ENCODE peak calls at places on chromosomes 3 and 15, in four cellular contexts. One of them, this sample, is unnamed.

GRCh38 chr3:123053107-123053506 is 13.7 kb upstream of the PDIA5 start:
- DNase-seq in psoas muscle: peak; percentile 13
- DNase-seq in esophagus squamous epithelium: no peak
- DNase-seq in neuronal stem cell: no peak
- DNase-seq in this sample: no peak

GRCh38 chr15:98719169-98719515 is 70.8 kb downstream of the IGF1R start:
- DNase-seq in psoas muscle: no peak
- DNase-seq in esophagus squamous epithelium: no peak
- DNase-seq in neuronal stem cell: no peak
- DNase-seq in this sample: peak; percentile 27

GRCh38 chr3:20648921-20649381 is 462.9 kb upstream of the SGO1 start:
- DNase-seq in psoas muscle: no peak
- DNase-seq in esophagus squamous epithelium: no peak
- DNase-seq in neuronal stem cell: no peak
- DNase-seq in this sample: no peak

GRCh38 chr3:110900583-110900982 is 171.0 kb upstream of the NECTIN3 start:
- DNase-seq in psoas muscle: no peak
- DNase-seq in esophagus squamous epithelium: no peak
- DNase-seq in neuronal stem cell: no peak
- DNase-seq in this sample: no peak

GRCh38 chr15:87941606-87942005 is 314.9 kb downstream of the NTRK3 start:
- DNase-seq in psoas muscle: no peak
- DNase-seq in esophagus squamous epithelium: no peak
- DNase-seq in neuronal stem cell: peak; percentile 66
- DNase-seq in this sample: no peak

GRCh38 chr15:58521293-58521991 is 89.7 kb downstream of the LIPC start:
- DNase-seq in psoas muscle: peak; percentile 46
- DNase-seq in esophagus squamous epithelium: no peak
- DNase-seq in neuronal stem cell: no peak
- DNase-seq in this sample: peak; percentile 76

GRCh38 chr15:95442107-95442719 is 888.3 kb upstream of the NR2F2 start:
- DNase-seq in psoas muscle: no peak
- DNase-seq in esophagus squamous epithelium: no peak
- DNase-seq in neuronal stem cell: no peak
- DNase-seq in this sample: no peak

GRCh38 chr3:33442190-33442589 is 2.0 kb upstream of the UBP1 start:
- DNase-seq in psoas muscle: no peak
- DNase-seq in esophagus squamous epithelium: no peak
- DNase-seq in neuronal stem cell: no peak
- DNase-seq in this sample: no peak

GRCh38 chr3:10998542-10998941 is 6.0 kb downstream of the SLC6A1 start:
- DNase-seq in psoas muscle: no peak
- DNase-seq in esophagus squamous epithelium: no peak
- DNase-seq in neuronal stem cell: no peak
- DNase-seq in this sample: no peak

GRCh38 chr15:101805605-101806345 is 2.5 kb downstream of the OR4F6 start:
- DNase-seq in psoas muscle: no peak
- DNase-seq in esophagus squamous epithelium: no peak
- DNase-seq in neuronal stem cell: no peak
- DNase-seq in this sample: no peak

GRCh38 chr15:27847775-27848710 is 251.1 kb downstream of the OCA2 start:
- DNase-seq in psoas muscle: no peak
- DNase-seq in esophagus squamous epithelium: no peak
- DNase-seq in neuronal stem cell: no peak
- DNase-seq in this sample: no peak

GRCh38 chr15:62164500-62165028 is 521 bp downstream of the C2CD4B start:
- DNase-seq in psoas muscle: peak; percentile 15
- DNase-seq in esophagus squamous epithelium: no peak
- DNase-seq in neuronal stem cell: peak; percentile 37
- DNase-seq in this sample: no peak

GRCh38 chr15:25985179-25985578 is 122.1 kb upstream of the ATP10A start:
- DNase-seq in psoas muscle: no peak
- DNase-seq in esophagus squamous epithelium: no peak
- DNase-seq in neuronal stem cell: peak; percentile 67
- DNase-seq in this sample: no peak

GRCh38 chr3:104437891-104438290 is 928.8 kb upstream of the ALCAM start:
- DNase-seq in psoas muscle: no peak
- DNase-seq in esophagus squamous epithelium: no peak
- DNase-seq in neuronal stem cell: no peak
- DNase-seq in this sample: no peak

GRCh38 chr3:188901126-188901525 is 270.6 kb upstream of the TPRG1 start:
- DNase-seq in psoas muscle: no peak
- DNase-seq in esophagus squamous epithelium: no peak
- DNase-seq in neuronal stem cell: no peak
- DNase-seq in this sample: no peak

GRCh38 chr3:186976802-186977201 is 46.5 kb downstream of the ST6GAL1 start:
- DNase-seq in psoas muscle: no peak
- DNase-seq in esophagus squamous epithelium: no peak
- DNase-seq in neuronal stem cell: no peak
- DNase-seq in this sample: no peak

GRCh38 chr15:47607750-47608149 is 109.6 kb upstream of the SEMA6D start:
- DNase-seq in psoas muscle: no peak
- DNase-seq in esophagus squamous epithelium: no peak
- DNase-seq in neuronal stem cell: no peak
- DNase-seq in this sample: no peak

GRCh38 chr15:50210462-50211264 is 28.7 kb downstream of the SLC27A2 start:
- DNase-seq in psoas muscle: no peak
- DNase-seq in esophagus squamous epithelium: no peak
- DNase-seq in neuronal stem cell: no peak
- DNase-seq in this sample: peak; percentile 49

GRCh38 chr3:12371525-12372140 is 82.8 kb downstream of the PPARG start:
- DNase-seq in psoas muscle: no peak
- DNase-seq in esophagus squamous epithelium: no peak
- DNase-seq in neuronal stem cell: no peak
- DNase-seq in this sample: no peak

GRCh38 chr3:80043226-80043625 is 275.4 kb upstream of the ROBO1 start:
- DNase-seq in psoas muscle: no peak
- DNase-seq in esophagus squamous epithelium: no peak
- DNase-seq in neuronal stem cell: no peak
- DNase-seq in this sample: no peak

GRCh38 chr3:80035021-80035420 is 267.2 kb upstream of the ROBO1 start:
- DNase-seq in psoas muscle: no peak
- DNase-seq in esophagus squamous epithelium: no peak
- DNase-seq in neuronal stem cell: no peak
- DNase-seq in this sample: no peak

GRCh38 chr3:80040113-80040512 is 272.3 kb upstream of the ROBO1 start:
- DNase-seq in psoas muscle: no peak
- DNase-seq in esophagus squamous epithelium: no peak
- DNase-seq in neuronal stem cell: no peak
- DNase-seq in this sample: no peak
- H3K4me1 ChIP-seq in psoas muscle: no peaks in the 10 kb centered on the region
- H3K4me1 ChIP-seq in esophagus squamous epithelium: no peaks in the 10 kb centered on the region
- H3K4me1 ChIP-seq in neuronal stem cell: no peaks in the 10 kb centered on the region
- H3K4me1 ChIP-seq in this sample: no peaks in the 10 kb centered on the region

GRCh38 chr3:71254658-71255057 is 328.9 kb downstream of the FOXP1 start:
- DNase-seq in psoas muscle: no peak
- DNase-seq in esophagus squamous epithelium: no peak
- DNase-seq in neuronal stem cell: no peak
- DNase-seq in this sample: peak; percentile 76
- H3K4me1 ChIP-seq in psoas muscle: peaks cover 10% of the 10 kb centered on the region
- H3K4me1 ChIP-seq in esophagus squamous epithelium: peaks cover 28% of the 10 kb centered on the region
- H3K4me1 ChIP-seq in neuronal stem cell: peaks cover 9% of the 10 kb centered on the region
- H3K4me1 ChIP-seq in this sample: peaks cover 89% of the 10 kb centered on the region

DNA sequence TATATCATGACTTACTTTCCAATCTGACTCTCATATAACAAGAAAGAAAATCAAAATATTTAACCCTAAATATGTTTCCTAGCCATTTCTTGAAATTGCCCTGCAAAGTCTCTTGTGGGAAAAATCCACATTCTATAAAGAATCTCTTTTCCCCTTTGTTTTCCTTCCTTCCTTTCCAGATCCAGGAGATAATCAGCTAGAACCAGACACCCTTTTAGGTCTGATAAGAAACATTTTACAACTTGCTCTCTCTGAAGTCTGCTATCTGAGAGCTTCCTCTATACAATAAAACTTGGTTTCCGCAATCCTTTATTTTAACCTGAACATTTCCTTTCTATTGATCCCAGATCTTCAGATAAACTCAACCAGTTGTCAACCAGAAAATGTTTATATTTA is 100.5 kb upstream of the RNU6-1 start:
- DNase-seq in psoas muscle: no peak
- DNase-seq in esophagus squamous epithelium: no peak
- DNase-seq in neuronal stem cell: no peak
- DNase-seq in this sample: no peak
- H3K4me1 ChIP-seq in psoas muscle: no peaks in the 10 kb centered on the region
- H3K4me1 ChIP-seq in esophagus squamous epithelium: peaks cover 13% of the 10 kb centered on the region
- H3K4me1 ChIP-seq in neuronal stem cell: peaks cover 6% of the 10 kb centered on the region
- H3K4me1 ChIP-seq in this sample: peaks cover 45% of the 10 kb centered on the region

GRCh38 chr3:55891106-55891505 is 404.0 kb upstream of the WNT5A start:
- DNase-seq in psoas muscle: no peak
- DNase-seq in esophagus squamous epithelium: no peak
- DNase-seq in neuronal stem cell: no peak
- DNase-seq in this sample: no peak
- H3K4me1 ChIP-seq in psoas muscle: no peaks in the 10 kb centered on the region
- H3K4me1 ChIP-seq in esophagus squamous epithelium: peaks cover 1% of the 10 kb centered on the region
- H3K4me1 ChIP-seq in neuronal stem cell: peaks cover 12% of the 10 kb centered on the region
- H3K4me1 ChIP-seq in this sample: no peaks in the 10 kb centered on the region

DNA sequence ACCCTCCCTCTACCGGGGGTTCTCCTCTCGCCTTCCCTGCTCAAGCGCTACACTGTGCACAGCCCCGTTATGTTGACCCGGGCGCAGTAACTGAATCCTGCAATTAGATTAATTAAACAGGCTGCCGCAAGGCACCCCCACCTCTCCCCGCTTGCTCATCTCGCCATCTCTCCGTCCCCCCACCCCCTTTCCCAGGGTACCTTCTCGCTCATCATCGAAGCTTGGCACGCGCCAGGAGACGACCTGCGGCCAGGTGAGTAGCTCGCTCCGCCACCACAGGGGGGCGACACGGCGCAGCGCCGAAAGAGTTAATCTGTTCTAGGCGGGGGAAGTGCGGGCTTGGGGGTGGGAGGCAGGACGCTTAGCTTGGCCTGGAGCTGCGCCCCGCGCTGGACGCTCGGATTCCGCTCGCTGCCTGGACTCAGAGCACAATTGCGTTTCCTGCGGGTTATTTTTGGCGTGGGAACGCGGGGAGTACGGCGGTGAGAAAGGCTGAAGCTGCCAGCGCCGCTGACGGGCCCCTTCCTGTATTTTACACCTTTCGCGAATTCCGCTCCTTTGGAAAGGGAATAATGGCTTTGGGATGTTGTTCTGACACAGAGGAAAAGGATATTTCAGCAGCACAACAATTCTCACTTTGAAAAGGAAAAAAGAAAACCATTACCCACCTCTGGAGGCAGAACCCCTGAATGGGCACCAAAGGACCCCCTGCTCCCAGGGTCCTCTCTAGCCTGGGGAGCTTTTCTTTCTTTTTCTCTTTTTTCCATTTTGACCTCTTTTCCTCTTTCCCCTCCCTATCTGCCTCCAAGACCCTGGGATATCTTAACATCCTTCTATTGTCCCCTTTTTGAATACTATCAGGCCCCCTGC is 1.5 kb downstream of the DLL4 start:
- DNase-seq in psoas muscle: peak; percentile 57
- DNase-seq in esophagus squamous epithelium: no peak
- DNase-seq in neuronal stem cell: no peak
- DNase-seq in this sample: peak; percentile 88
- H3K4me1 ChIP-seq in psoas muscle: peaks cover 41% of the 10 kb centered on the region
- H3K4me1 ChIP-seq in esophagus squamous epithelium: peaks cover 82% of the 10 kb centered on the region
- H3K4me1 ChIP-seq in neuronal stem cell: peaks cover 50% of the 10 kb centered on the region
- H3K4me1 ChIP-seq in this sample: peaks cover 34% of the 10 kb centered on the region